ENCODE peak calls at places on chromosome 12, in eight cellular contexts. M, Z, W, Y, U, O, V and X are unnamed samples.
A peak's percentile ranks its signal among the peaks of the same experiment; 100 is the strongest.

GRCh38 chr12:1080520-1081223 is 89.6 kb downstream of the ERC1 start:
- DNase-seq in M (no peak), Z (no peak), W (no peak), Y (no peak), U (no peak), O (no peak), V (no peak), X (no peak)

GRCh38 chr12:100295764-100296555 is 29.0 kb downstream of the SCYL2 start:
- DNase-seq in M (no peak), Z (no peak), W (no peak), Y (peak; percentile 46), U (peak; percentile 1), O (no peak), V (no peak), X (no peak)

GRCh38 chr12:120453977-120454376 is 7.7 kb downstream of the GATC start:
- DNase-seq in M (no peak), Z (no peak), W (no peak), Y (peak; percentile 50), U (no peak), O (no peak), V (no peak), X (no peak)

GRCh38 chr12:54608786-54609185 is 20.3 kb upstream of the PPP1R1A start:
- DNase-seq in M (no peak), Z (no peak), W (no peak), Y (no peak), U (no peak), O (no peak), V (no peak), X (no peak)

GRCh38 chr12:104750061-104750460 is 208.0 kb downstream of the SLC41A2 start:
- DNase-seq in M (no peak), Z (peak; percentile 36), W (no peak), Y (peak; percentile 50), U (peak; percentile 27), O (no peak), V (no peak), X (no peak)

GRCh38 chr12:8913702-8914032 is 642 bp upstream of the PHC1 start:
- DNase-seq in M (no peak), Z (no peak), W (no peak), Y (no peak), U (no peak), O (no peak), V (no peak), X (no peak)

GRCh38 chr12:108817909-108818308 is 39.5 kb downstream of the SSH1 start:
- DNase-seq in M (no peak), Z (no peak), W (no peak), Y (no peak), U (no peak), O (no peak), V (no peak), X (no peak)

GRCh38 chr12:124796303-124796957 is 67.2 kb downstream of the SCARB1 start:
- DNase-seq in M (no peak), Z (no peak), W (no peak), Y (no peak), U (no peak), O (no peak), V (no peak), X (no peak)

GRCh38 chr12:123223241-123223668 is 9.7 kb downstream of the MPHOSPH9 start:
- DNase-seq in M (no peak), Z (no peak), W (no peak), Y (no peak), U (no peak), O (no peak), V (no peak), X (no peak)

GRCh38 chr12:110269622-110270124 is 11.4 kb upstream of the ATP2A2 start:
- DNase-seq in M (peak; percentile 35), Z (no peak), W (no peak), Y (peak; percentile 79), U (peak; percentile 76), O (no peak), V (no peak), X (no peak)

GRCh38 chr12:122984612-122985358 is 4.3 kb downstream of the ARL6IP4 start:
- DNase-seq in M (no peak), Z (no peak), W (no peak), Y (peak; percentile 39), U (no peak), O (peak; percentile 57), V (peak; percentile 54), X (peak; percentile 40)

GRCh38 chr12:13161172-13161571 is 35.4 kb upstream of the EMP1 start:
- DNase-seq in M (no peak), Z (no peak), W (no peak), Y (no peak), U (no peak), O (no peak), V (no peak), X (no peak)
- TF ChIP-seq CTCF in M (no peak), Z (no peak), W (no peak), Y (peak; percentile 25), U (peak; percentile 11), O (no peak), V (peak; percentile 16), X (peak; percentile 72)

GRCh38 chr12:13223941-13224340 is 27.4 kb downstream of the EMP1 start:
- DNase-seq in M (no peak), Z (no peak), W (no peak), Y (peak; percentile 37), U (no peak), O (no peak), V (no peak), X (no peak)
- TF ChIP-seq CTCF in M (no peak), Z (no peak), W (no peak), Y (no peak), U (no peak), O (no peak), V (no peak), X (no peak)

DNA sequence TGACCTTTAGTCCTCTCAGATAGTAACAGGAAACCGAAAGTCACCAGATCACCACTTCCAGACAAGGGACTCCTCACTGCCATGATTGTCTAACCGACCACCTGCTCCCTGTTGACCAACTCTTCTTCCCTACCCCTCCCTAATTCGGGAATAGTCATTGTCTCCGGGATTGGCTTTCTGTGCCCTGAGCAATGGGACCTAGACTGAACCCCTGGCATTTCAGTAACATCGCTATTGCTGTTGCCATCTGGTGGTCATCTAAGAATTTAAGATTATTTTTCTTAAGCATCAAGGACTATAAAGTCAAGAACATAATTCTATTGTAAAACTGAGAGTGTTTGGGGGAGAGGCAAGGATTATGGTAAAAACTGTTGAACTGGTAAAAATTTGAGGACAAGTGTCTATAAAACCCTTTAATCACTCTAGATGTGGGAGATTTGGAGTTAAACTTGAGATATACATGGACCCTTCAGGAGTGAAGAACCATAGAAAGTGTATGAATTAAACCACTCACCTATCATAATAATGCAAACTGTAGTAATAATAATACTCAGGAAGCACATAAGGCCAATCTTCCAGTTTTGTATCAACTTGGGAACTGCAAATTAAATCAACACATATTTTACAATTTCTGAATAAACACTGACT is 6.3 kb downstream of the CLEC2A start:
- DNase-seq in M (no peak), Z (no peak), W (no peak), Y (peak; percentile 68), U (no peak), O (no peak), V (no peak), X (no peak)
- TF ChIP-seq CTCF in M (peak; percentile 52), Z (peak; percentile 15), W (no peak), Y (peak; percentile 37), U (peak; percentile 51), O (peak; percentile 63), V (peak; percentile 60), X (peak; percentile 75)

GRCh38 chr12:18361431-18361830 is 100.1 kb downstream of the PIK3C2G start:
- DNase-seq in M (no peak), Z (no peak), W (no peak), Y (no peak), U (no peak), O (no peak), V (no peak), X (no peak)
- TF ChIP-seq CTCF in M (no peak), Z (no peak), W (no peak), Y (peak; percentile 6), U (no peak), O (no peak), V (no peak), X (peak; percentile 39)

DNA sequence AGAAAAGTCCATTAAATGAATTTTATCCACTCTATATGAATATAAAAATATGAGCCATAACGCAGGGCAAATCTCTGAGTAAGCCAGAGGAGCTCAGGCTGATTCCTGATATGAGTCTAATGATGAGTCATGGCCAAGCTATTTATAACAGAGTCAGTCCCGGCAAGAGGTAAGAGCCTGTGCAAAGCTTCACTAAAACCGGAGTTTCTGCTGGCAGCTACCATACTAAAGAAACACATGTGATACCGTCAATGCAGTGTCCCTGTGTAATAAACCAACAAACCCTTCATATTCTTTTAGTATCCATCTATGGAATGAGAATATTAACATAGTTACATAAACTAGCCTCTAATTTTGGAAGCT is 319.4 kb downstream of the KCNC2 start:
- DNase-seq in M (no peak), Z (no peak), W (no peak), Y (peak; percentile 87), U (peak; percentile 72), O (peak; percentile 26), V (no peak), X (no peak)
- TF ChIP-seq CTCF in M (no peak), Z (no peak), W (no peak), Y (no peak), U (no peak), O (no peak), V (no peak), X (no peak)

GRCh38 chr12:31224768-31225448 is 101.0 kb downstream of the SINHCAF start:
- DNase-seq in M (no peak), Z (no peak), W (no peak), Y (no peak), U (no peak), O (no peak), V (no peak), X (no peak)
- TF ChIP-seq CTCF in M (no peak), Z (no peak), W (no peak), Y (no peak), U (no peak), O (no peak), V (no peak), X (no peak)